ENCODE peak calls at places on chromosomes 3 and 15, in ten cellular contexts. U, F, Y, D, Z, Q, V, P, N and L are unnamed samples.

GRCh38 chr3:8739757-8740508 is 6.3 kb downstream of the CAV3 start:
- DNase-seq in V (no peak), Z (peak), P (no peak), N (peak), U (peak), D (peak), Q (no peak), Y (no peak), F (peak), L (no peak)

GRCh38 chr15:48424076-48424475 is 92.8 kb downstream of the DUT start:
- DNase-seq in F (no peak), P (no peak), D (no peak), Y (no peak), V (no peak), N (peak), Q (no peak), Z (no peak), U (peak), L (no peak)

GRCh38 chr3:24591661-24592555 is 97.3 kb upstream of the THRB start:
- DNase-seq in D (peak), Z (no peak), V (no peak), N (peak), F (no peak), U (peak), Y (no peak), Q (no peak), P (no peak), L (no peak)

GRCh38 chr3:131608296-131608695 is 105.5 kb upstream of the MRPL3 start:
- DNase-seq in Y (no peak), Z (no peak), N (no peak), D (no peak), P (no peak), V (no peak), F (no peak), Q (no peak), U (no peak), L (no peak)

GRCh38 chr15:75573001-75573400 is 6.1 kb downstream of the PTPN9 start:
- DNase-seq in Q (no peak), F (no peak), Y (no peak), V (peak), Z (peak), D (no peak), P (no peak), U (peak), N (peak), L (no peak)

GRCh38 chr15:89052474-89052873 is 35.8 kb upstream of the ABHD2 start:
- DNase-seq in D (no peak), Q (no peak), U (peak), F (peak), V (peak), P (no peak), Y (no peak), Z (peak), N (peak), L (no peak)

GRCh38 chr3:169604568-169604967 is 58.9 kb downstream of the MECOM start:
- DNase-seq in N (no peak), D (no peak), P (no peak), Y (no peak), U (no peak), F (no peak), V (peak), Q (no peak), Z (peak), L (no peak)

GRCh38 chr3:141426404-141427034 is 58.2 kb downstream of the ZBTB38 start:
- DNase-seq in F (peak), P (peak), Z (peak), V (peak), N (peak), D (no peak), Q (peak), U (peak), Y (no peak), L (peak)

GRCh38 chr3:128011140-128011539 is 41.1 kb upstream of the SEC61A1 start:
- DNase-seq in P (no peak), V (no peak), Q (peak), U (peak), Y (no peak), N (peak), Z (peak), F (no peak), D (no peak), L (no peak)

GRCh38 chr3:160804762-160805161 is 48.7 kb downstream of the PPM1L start:
- DNase-seq in N (peak), P (no peak), V (no peak), F (peak), Z (no peak), Y (no peak), U (peak), Q (no peak), D (no peak), L (no peak)

GRCh38 chr3:177538064-177538742 is 340.9 kb upstream of the TBL1XR1 start:
- DNase-seq in V (no peak), F (no peak), Z (peak), Q (no peak), Y (no peak), N (peak), P (peak), U (peak), D (no peak), L (no peak)

GRCh38 chr3:193974147-193974546 is 161.8 kb upstream of the HES1 start:
- DNase-seq in F (no peak), Q (no peak), U (peak), D (no peak), N (peak), P (no peak), Z (no peak), V (no peak), Y (no peak), L (no peak)

GRCh38 chr15:59567369-59567768 is 44.2 kb upstream of the GCNT3 start:
- DNase-seq in Q (no peak), F (no peak), V (no peak), D (no peak), P (no peak), Y (no peak), N (no peak), Z (peak), U (no peak), L (no peak)

GRCh38 chr15:77402740-77403379 is 17.0 kb downstream of the PEAK1 start:
- DNase-seq in P (no peak), V (no peak), Y (no peak), Z (peak), N (peak), D (no peak), F (no peak), Q (no peak), U (peak), L (no peak)

GRCh38 chr15:59232476-59232875 is 25.8 kb downstream of the LDHAL6B start:
- DNase-seq in D (peak), Q (no peak), P (no peak), Z (peak), F (no peak), V (no peak), N (peak), U (peak), Y (no peak), L (no peak)

GRCh38 chr3:105394177-105394576 is 27.5 kb downstream of the ALCAM start:
- DNase-seq in D (no peak), P (no peak), N (no peak), F (no peak), V (no peak), U (peak), Z (no peak), Y (no peak), Q (no peak), L (no peak)

GRCh38 chr15:69478259-69478687 is 25.7 kb downstream of the RPLP1 start:
- DNase-seq in N (peak), D (no peak), Z (peak), V (peak), P (peak), Y (no peak), Q (no peak), F (no peak), U (peak), L (peak)

GRCh38 chr3:124772081-124772831 is 42.0 kb downstream of the UMPS start:
- DNase-seq in V (no peak), Z (peak), Y (no peak), F (no peak), U (peak), N (peak), P (peak), Q (no peak), D (no peak), L (no peak)

GRCh38 chr15:89768071-89768500 is 8.0 kb upstream of the MESP2 start:
- DNase-seq in Y (no peak), P (no peak), N (no peak), D (no peak), Q (peak), U (no peak), F (peak), V (no peak), Z (peak), L (peak)

GRCh38 chr3:187763850-187764648 is 18.8 kb upstream of the BCL6 start:
- DNase-seq in N (no peak), P (no peak), V (no peak), F (no peak), D (no peak), Y (no peak), Q (no peak), U (no peak), Z (peak), L (no peak)

GRCh38 chr3:135905058-135905724 is 60.3 kb upstream of the PPP2R3A start:
- DNase-seq in V (no peak), U (no peak), Z (peak), D (no peak), N (peak), F (no peak), P (no peak), Q (no peak), Y (no peak), L (no peak)

GRCh38 chr3:138594150-138594934 is at the start of gene CEP70:
- DNase-seq in Y (peak), N (peak), U (peak), Z (peak), F (peak), P (no peak), V (no peak), Q (peak), D (peak), L (peak)

GRCh38 chr3:197392961-197393360 is 94.5 kb upstream of the DLG1 start:
- DNase-seq in F (peak), N (peak), P (no peak), Z (peak), Q (no peak), Y (no peak), D (peak), V (no peak), U (no peak), L (no peak)

GRCh38 chr3:121660356-121661171 is at the start of gene HCLS1:
- DNase-seq in P (peak), D (no peak), F (peak), Y (peak), U (no peak), Z (peak), V (peak), Q (peak), N (no peak), L (peak)